ENCODE peak calls at places on chromosomes 12 and 14, in six cellular contexts. B is endothelial cell, Y is body of pancreas, C is astrocyte of the spinal cord, Z is RWPE1, L is left ventricle myocardium inferior. P is an unnamed sample.

GRCh38 chr12:58443981-58444371 is 476.3 kb downstream of the LRIG3 start:
- DNase-seq in Y (no peak), Z (no peak), B (no peak), L (no peak), C (peak; percentile 72), P (no peak)

GRCh38 chr12:68007466-68007865 is 18.2 kb downstream of the IFNG-AS1 start:
- DNase-seq in Z (no peak), Y (no peak), C (no peak), B (no peak), L (no peak), P (no peak)

GRCh38 chr14:51240804-51241380 is 845 bp downstream of the TMX1 start:
- DNase-seq in B (no peak), Z (no peak), C (no peak), Y (no peak), L (no peak), P (no peak)

GRCh38 chr14:89254201-89254919 is 162.7 kb downstream of the FOXN3 start:
- DNase-seq in B (no peak), Y (no peak), Z (no peak), C (no peak), L (no peak), P (no peak)

GRCh38 chr12:27969011-27969900 is 3.3 kb downstream of the PTHLH start:
- DNase-seq in Z (no peak), L (peak; percentile 21), C (peak; percentile 28), B (peak; percentile 37), Y (peak; percentile 23), P (peak; percentile 53)

GRCh38 chr14:54106802-54107377 is 150.3 kb upstream of the BMP4 start:
- DNase-seq in Z (peak; percentile 55), C (no peak), L (no peak), Y (peak; percentile 21), B (no peak), P (no peak)

GRCh38 chr12:31874961-31875608 is 84.1 kb upstream of the RESF1 start:
- DNase-seq in L (peak; percentile 55), B (peak; percentile 9), C (peak; percentile 56), Z (no peak), Y (peak; percentile 58), P (no peak)

GRCh38 chr12:79547735-79548347 is 142.9 kb downstream of the PAWR start:
- DNase-seq in L (no peak), B (peak; percentile 56), C (peak; percentile 76), Z (peak; percentile 52), Y (peak; percentile 56), P (peak; percentile 45)

GRCh38 chr12:57254506-57255280 is 3.7 kb upstream of the STAC3 start:
- DNase-seq in Y (no peak), L (no peak), Z (no peak), C (no peak), B (no peak), P (no peak)

GRCh38 chr12:32418903-32419519 is 19.7 kb downstream of the FGD4 start:
- DNase-seq in C (no peak), Z (no peak), Y (no peak), L (no peak), B (no peak), P (no peak)

GRCh38 chr12:53481957-53482586 is 17.2 kb downstream of the MAP3K12 start:
- DNase-seq in B (no peak), L (no peak), Z (no peak), Y (peak; percentile 12), C (no peak), P (no peak)

GRCh38 chr12:57844725-57845477 is 1.6 kb downstream of the CTDSP2 start:
- DNase-seq in Y (peak; percentile 71), Z (peak; percentile 80), L (peak; percentile 70), B (peak; percentile 37), C (peak; percentile 66), P (peak; percentile 62)

GRCh38 chr14:101286271-101287018 is 274.9 kb upstream of the DIO3 start:
- DNase-seq in B (no peak), C (no peak), Y (no peak), L (no peak), Z (no peak), P (no peak)

GRCh38 chr14:93999573-93999972 is 2.5 kb downstream of the CCDC197 start:
- DNase-seq in C (no peak), B (no peak), Z (no peak), L (no peak), Y (no peak), P (no peak)

GRCh38 chr12:11460343-11461023 is 65.1 kb upstream of the PRB2 start:
- DNase-seq in Z (peak; percentile 46), C (no peak), B (no peak), L (no peak), Y (no peak), P (no peak)

GRCh38 chr12:42588981-42589464 is 523 bp downstream of the PRICKLE1 start:
- DNase-seq in Z (peak; percentile 43), Y (peak; percentile 37), C (peak; percentile 37), L (peak; percentile 34), B (peak; percentile 57), P (peak; percentile 71)

GRCh38 chr14:90551070-90551704 is 154.4 kb downstream of the CALM1 start:
- DNase-seq in C (peak; percentile 55), Y (no peak), L (no peak), Z (no peak), B (no peak), P (no peak)

GRCh38 chr12:862303-862911 is 87.1 kb downstream of the RAD52 start:
- DNase-seq in L (no peak), Y (no peak), C (no peak), Z (no peak), B (no peak), P (no peak)

GRCh38 chr12:102702447-102703114 is 214.5 kb downstream of the PAH start:
- DNase-seq in Y (peak; percentile 53), L (no peak), Z (peak; percentile 35), C (peak; percentile 55), B (peak; percentile 44), P (peak; percentile 30)

GRCh38 chr14:85444685-85445084 is 85.3 kb upstream of the FLRT2 start:
- DNase-seq in C (peak; percentile 70), Z (no peak), L (no peak), B (no peak), Y (peak; percentile 40), P (no peak)

GRCh38 chr12:116317986-116318737 is 40.7 kb upstream of the MED13L start:
- DNase-seq in L (no peak), Z (peak; percentile 88), C (no peak), B (no peak), Y (peak; percentile 47), P (no peak)

GRCh38 chr12:121009744-121010143 is 6.5 kb downstream of the C12orf43 start:
- DNase-seq in L (no peak), Y (peak; percentile 77), Z (peak; percentile 51), C (peak; percentile 33), B (no peak), P (peak; percentile 47)

GRCh38 chr12:19646599-19646998 is 207.3 kb downstream of the AEBP2 start:
- DNase-seq in B (no peak), C (no peak), L (no peak), Z (no peak), Y (no peak), P (no peak)

GRCh38 chr12:19645823-19646222 is 206.5 kb downstream of the AEBP2 start:
- DNase-seq in C (no peak), B (no peak), L (no peak), Z (no peak), Y (no peak), P (no peak)

GRCh38 chr12:19641235-19642080 is 202.2 kb downstream of the AEBP2 start:
- DNase-seq in B (no peak), Y (no peak), C (no peak), Z (no peak), L (no peak), P (no peak)

GRCh38 chr12:19642305-19642704 is 203.0 kb downstream of the AEBP2 start:
- DNase-seq in Z (no peak), Y (no peak), C (no peak), B (no peak), L (no peak), P (no peak)

DNA sequence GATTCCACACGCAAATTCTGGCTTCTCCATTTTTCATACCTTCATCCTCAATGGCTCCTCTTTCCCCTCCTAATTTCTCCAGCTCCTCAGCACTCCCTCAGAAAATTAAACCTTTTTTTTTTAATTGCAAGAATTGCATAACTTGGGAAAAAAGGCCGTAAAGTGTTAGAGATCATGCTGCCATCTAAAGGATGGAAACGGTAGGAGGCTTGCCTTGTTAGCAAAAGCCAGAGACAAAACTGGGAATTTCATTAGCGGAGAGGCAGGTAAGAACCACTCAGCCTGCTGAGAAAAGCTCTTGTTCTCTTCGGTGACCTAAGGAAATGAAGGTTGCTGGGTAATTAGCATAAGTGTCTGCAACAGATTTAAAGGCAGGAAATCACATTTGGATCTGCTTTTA is 204.3 kb downstream of the AEBP2 start:
- DNase-seq in Z (peak; percentile 40), Y (no peak), L (no peak), B (peak; percentile 12), C (peak; percentile 61), P (no peak)
- TF ChIP-seq CTCF in Z (no peak), Y (no peak), L (peak; percentile 65), B (no peak), C (peak; percentile 76), P (peak; percentile 27)

GRCh38 chr12:131833896-131834641 is 5.9 kb downstream of the MMP17 start:
- DNase-seq in Z (no peak), L (no peak), B (no peak), C (peak; percentile 16), Y (no peak), P (peak; percentile 84)
- TF ChIP-seq CTCF in Z (peak; percentile 46), L (no peak), B (peak; percentile 35), C (peak; percentile 72), Y (no peak), P (peak; percentile 55)

DNA sequence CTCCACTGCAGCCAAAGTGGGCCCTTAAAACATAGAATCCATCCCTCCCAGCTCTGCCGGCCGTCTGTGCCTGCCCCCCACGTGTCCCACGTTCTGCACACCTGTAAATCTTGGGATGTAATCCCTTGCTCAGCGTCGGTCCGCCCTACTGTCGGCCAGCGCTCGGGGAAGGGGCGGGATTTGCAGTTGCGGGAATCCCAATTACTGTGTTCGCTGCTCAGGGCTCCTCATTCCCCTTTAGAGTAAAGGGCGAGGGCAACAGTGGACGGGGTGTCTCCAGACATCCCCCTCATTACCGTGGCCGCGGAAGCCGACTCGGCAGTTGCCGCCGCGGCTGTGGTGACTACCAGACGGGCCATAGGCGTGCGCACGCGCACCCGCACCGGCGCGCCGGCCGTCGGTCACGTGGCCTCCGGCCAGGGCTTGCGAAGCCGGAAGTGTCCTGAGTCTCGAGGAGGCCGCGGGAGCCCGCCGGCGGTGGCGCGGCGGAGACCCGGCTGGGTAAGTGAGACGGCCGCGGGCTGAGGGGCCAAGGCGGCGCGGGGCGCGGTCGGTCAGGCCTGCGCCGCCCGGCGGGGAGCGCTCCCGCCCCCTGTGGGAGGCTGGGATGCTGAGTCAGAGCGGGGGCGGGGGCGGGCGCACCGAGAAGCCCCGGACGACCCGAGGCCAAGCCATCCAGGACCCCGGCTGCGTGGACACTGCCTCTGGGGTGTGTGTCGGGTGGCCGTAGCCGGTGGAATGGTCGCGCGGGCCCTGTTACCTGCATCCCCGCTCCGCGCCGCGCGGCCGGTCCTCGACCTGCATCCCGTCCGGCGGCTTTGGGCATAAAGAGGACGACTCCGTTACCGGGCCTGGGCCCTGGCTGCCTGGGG is at the start of gene TBK1:
- DNase-seq in Z (peak; percentile 79), C (peak; percentile 89), B (peak; percentile 89), L (peak; percentile 91), Y (peak; percentile 92), P (peak; percentile 95)
- TF ChIP-seq CTCF in Z (no peak), C (no peak), B (no peak), L (peak; percentile 29), Y (no peak), P (no peak)

DNA sequence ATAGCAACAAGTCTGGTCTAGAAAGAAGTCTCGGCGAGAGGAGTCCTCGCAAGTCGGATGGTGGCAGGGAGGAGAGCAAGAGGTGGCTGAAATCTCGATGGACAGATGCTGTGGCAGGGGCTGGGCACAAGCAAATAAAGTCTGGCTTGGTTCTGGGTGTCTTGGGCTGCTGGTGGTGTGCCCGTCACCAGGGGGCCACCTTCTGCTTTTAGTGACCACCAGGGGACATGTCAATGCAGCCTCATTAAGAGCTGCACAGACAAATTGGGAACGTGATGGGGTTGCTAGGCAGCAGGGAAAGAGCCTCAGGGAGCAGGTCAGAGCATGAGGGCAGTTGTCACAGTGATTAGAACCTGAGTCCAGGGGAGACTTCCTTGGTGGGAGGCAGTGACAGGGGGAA is 43.9 kb downstream of the LRRC74A start:
- DNase-seq in Z (no peak), L (no peak), B (peak; percentile 44), C (no peak), Y (no peak), P (peak; percentile 39)
- TF ChIP-seq CTCF in Z (peak; percentile 13), L (no peak), B (peak; percentile 43), C (peak; percentile 34), Y (no peak), P (peak; percentile 46)

P was measured in glutamatergic neuron.